ENCODE peak calls at places on chromosomes 16 and 17, in eight cellular contexts. T is Peyer's patch, O is tibial artery, K is GM23338, C is lower leg skin, W is astrocyte, P is Panc1, M is cardiac muscle cell. V is an unnamed sample.

GRCh38 chr17:78379134-78379497 is 667 bp downstream of the PGS1 start:
- DNase-seq in C (no peak), W (peak; percentile 80), K (no peak), P (no peak), T (no peak), M (peak; percentile 83), O (no peak), V (peak; percentile 83)

GRCh38 chr16:2897110-2897509 is 14.1 kb downstream of the FLYWCH2 start:
- DNase-seq in W (no peak), T (peak; percentile 65), P (no peak), M (no peak), C (no peak), O (no peak), K (no peak), V (no peak)

GRCh38 chr16:58472266-58472665 is 27.7 kb upstream of the NDRG4 start:
- DNase-seq in K (no peak), P (no peak), M (no peak), C (no peak), O (no peak), T (no peak), W (no peak), V (no peak)

GRCh38 chr17:6843241-6843890 is 11.8 kb upstream of the TEKT1 start:
- DNase-seq in W (peak; percentile 23), P (peak; percentile 25), C (no peak), T (no peak), O (no peak), M (peak; percentile 69), K (peak; percentile 80), V (peak; percentile 5)

GRCh38 chr17:17814162-17815061 is 22.4 kb downstream of the SREBF1 start:
- DNase-seq in O (no peak), P (no peak), W (no peak), C (no peak), K (no peak), T (no peak), M (no peak), V (no peak)

GRCh38 chr16:69922200-69922599 is 28.9 kb upstream of the CLEC18A start:
- DNase-seq in K (no peak), M (no peak), P (no peak), T (no peak), O (no peak), W (no peak), C (no peak), V (no peak)

GRCh38 chr16:27724491-27724878 is 174.5 kb downstream of the KATNIP start:
- DNase-seq in P (no peak), O (no peak), T (no peak), C (no peak), W (no peak), M (no peak), K (no peak), V (no peak)

GRCh38 chr16:11245988-11246387 is 10.0 kb downstream of the SOCS1 start:
- DNase-seq in M (no peak), W (no peak), P (no peak), O (no peak), C (no peak), T (no peak), K (no peak), V (no peak)

GRCh38 chr17:74417178-74418045 is 14.5 kb upstream of the GPRC5C start:
- DNase-seq in P (no peak), M (peak; percentile 40), W (peak; percentile 61), C (no peak), O (no peak), K (no peak), T (peak; percentile 78), V (no peak)

GRCh38 chr17:71983828-71984227 is 137.0 kb upstream of the SOX9 start:
- DNase-seq in C (no peak), W (no peak), T (no peak), P (no peak), M (no peak), O (no peak), K (no peak), V (no peak)

GRCh38 chr17:65902165-65902564 is 289.8 kb downstream of the CEP112 start:
- DNase-seq in O (no peak), K (no peak), C (no peak), W (no peak), P (no peak), M (no peak), T (no peak), V (no peak)

GRCh38 chr16:10069374-10069773 is 112.9 kb downstream of the GRIN2A start:
- DNase-seq in C (no peak), W (no peak), P (no peak), O (no peak), T (no peak), K (no peak), M (no peak), V (no peak)

GRCh38 chr17:81392909-81393654 is 2.2 kb upstream of the BAHCC1 start:
- DNase-seq in C (no peak), K (peak; percentile 62), W (no peak), P (no peak), T (no peak), O (no peak), M (no peak), V (no peak)

GRCh38 chr16:69762843-69763556 is 868 bp downstream of the WWP2 start:
- DNase-seq in W (peak; percentile 36), K (no peak), C (no peak), M (peak; percentile 36), T (no peak), O (no peak), P (no peak), V (no peak)

GRCh38 chr17:76543482-76544122 is 3.8 kb downstream of the PRCD start:
- DNase-seq in T (no peak), O (no peak), W (no peak), C (no peak), M (no peak), K (peak; percentile 15), P (no peak), V (no peak)

GRCh38 chr17:18031955-18032354 is 7.0 kb downstream of the ATPAF2 start:
- DNase-seq in W (peak; percentile 40), O (no peak), C (peak; percentile 66), K (no peak), P (no peak), M (peak; percentile 49), T (no peak), V (peak; percentile 40)

GRCh38 chr16:71303938-71304337 is 14.7 kb upstream of the CMTR2 start:
- DNase-seq in C (no peak), M (peak; percentile 2), P (no peak), O (no peak), T (no peak), K (no peak), W (no peak), V (no peak)

GRCh38 chr17:72614871-72615626 is 477.4 kb downstream of the SLC39A11 start:
- DNase-seq in C (no peak), T (peak; percentile 68), W (peak; percentile 81), M (peak; percentile 60), O (no peak), K (peak; percentile 57), P (no peak), V (no peak)

GRCh38 chr17:53749178-53749577 is 73.5 kb upstream of the KIF2B start:
- DNase-seq in W (peak; percentile 67), C (no peak), O (no peak), M (peak; percentile 40), T (no peak), K (peak; percentile 44), P (no peak), V (peak; percentile 42)

GRCh38 chr16:71676236-71676635 is 48.3 kb downstream of the PHLPP2 start:
- DNase-seq in T (no peak), K (no peak), M (no peak), W (no peak), P (no peak), C (no peak), O (no peak), V (peak; percentile 16)

GRCh38 chr17:1789936-1790335 is 28.1 kb downstream of the SERPINF1 start:
- DNase-seq in P (no peak), O (no peak), K (no peak), M (no peak), W (no peak), C (no peak), T (no peak), V (no peak)

DNA sequence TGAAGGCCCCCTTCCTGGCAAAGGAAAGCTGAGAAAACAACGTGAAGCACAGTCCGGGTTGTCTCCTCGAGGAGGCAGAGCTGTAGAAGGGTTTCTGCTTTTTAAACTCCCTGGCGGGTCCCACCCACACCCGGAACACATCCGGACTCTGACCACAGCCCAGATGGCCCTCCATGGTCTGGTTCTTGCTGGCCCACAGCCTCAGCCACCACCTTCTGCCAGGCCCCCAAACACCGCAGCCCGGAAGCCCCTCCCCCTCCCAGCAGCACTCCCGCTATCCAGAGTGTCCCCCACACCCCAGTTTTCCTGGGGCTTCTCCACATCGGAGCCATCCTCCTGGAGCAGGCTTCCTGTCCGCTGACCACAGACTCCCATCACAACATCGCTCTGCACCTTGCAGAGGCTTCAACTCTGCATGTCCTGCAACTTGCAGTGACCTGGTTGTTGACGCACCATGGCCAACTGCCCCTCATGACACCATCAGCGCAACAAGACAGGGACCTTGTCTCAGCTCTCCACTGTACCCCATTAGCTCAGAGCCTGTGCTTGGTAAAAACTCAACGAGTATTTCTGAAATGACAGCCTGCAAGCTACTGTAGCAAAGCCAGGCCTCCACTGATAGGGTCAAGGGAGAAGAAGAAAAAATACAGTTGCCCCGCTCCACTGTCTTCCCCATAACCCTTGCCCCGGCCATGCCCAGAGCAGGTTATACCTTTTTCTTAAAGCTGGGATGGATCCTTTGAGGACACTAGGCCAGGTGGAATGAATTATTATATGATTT is 129.8 kb downstream of the C16orf78 start:
- DNase-seq in O (peak; percentile 19), P (no peak), W (no peak), M (no peak), K (no peak), T (no peak), C (peak; percentile 59), V (no peak)
- H3K4me3 ChIP-seq in O (no peak overlapping the region), P (no peak overlapping the region), W (no peak overlapping the region), M (no peak overlapping the region), K (no peak overlapping the region), T (no peak overlapping the region), C (no peak overlapping the region), V (no peak overlapping the region)

DNA sequence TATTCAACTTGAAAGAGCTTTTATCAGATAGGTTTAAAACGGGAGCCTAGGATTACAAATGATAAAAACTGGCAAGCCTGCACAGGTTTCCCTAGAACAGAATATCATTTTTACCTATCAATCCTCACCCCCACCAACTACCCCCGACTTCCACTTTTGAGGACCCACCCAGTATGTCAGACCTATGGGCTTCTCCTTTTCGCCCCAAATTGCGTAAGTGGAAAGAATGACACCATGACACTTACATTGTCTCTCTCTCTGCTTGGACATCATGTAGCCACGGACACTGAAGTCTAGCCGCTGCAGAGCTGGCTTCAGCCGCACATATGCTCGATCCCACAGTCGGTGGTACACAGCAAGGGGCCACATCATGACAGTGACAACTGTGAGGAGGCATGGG is 7.4 kb upstream of the PSMC3IP start:
- DNase-seq in T (peak; percentile 23), O (no peak), W (no peak), P (no peak), K (no peak), C (no peak), M (no peak), V (no peak)
- H3K4me3 ChIP-seq in T (no peak overlapping the region), O (no peak overlapping the region), W (no peak overlapping the region), P (no peak overlapping the region), K (no peak overlapping the region), C (no peak overlapping the region), M (no peak overlapping the region), V (no peak overlapping the region)

GRCh38 chr17:68248886-68249872 is 1.3 kb downstream of the AMZ2 start:
- DNase-seq in K (no peak), W (no peak), M (no peak), T (no peak), C (no peak), P (no peak), O (no peak), V (no peak)
- H3K4me3 ChIP-seq in K (peak overlapping the region; percentile 86), W (peak overlapping the region; percentile 91), M (peak overlapping the region; percentile 89), T (no peak overlapping the region), C (no peak overlapping the region), P (peak overlapping the region; percentile 80), O (peak overlapping the region; percentile 93), V (peak overlapping the region; percentile 74)

GRCh38 chr16:50498756-50499155 is 49.4 kb upstream of the NKD1 start:
- DNase-seq in W (no peak), K (no peak), T (no peak), M (peak; percentile 20), C (peak; percentile 74), O (peak; percentile 48), P (no peak), V (no peak)
- H3K4me3 ChIP-seq in W (no peak overlapping the region), K (no peak overlapping the region), T (no peak overlapping the region), M (no peak overlapping the region), C (no peak overlapping the region), O (peak overlapping the region; percentile 17), P (no peak overlapping the region), V (no peak overlapping the region)

V was measured in skeletal muscle cell.